ENCODE peak calls at places on chromosomes 11 and 22, in seven cellular contexts. One of them, this sample, is unnamed.

GRCh38 chr11:119860561-119861094 is 131.6 kb upstream of the NECTIN1 start:
- DNase-seq in GM12892: no peak
- DNase-seq in spleen: peak
- DNase-seq in esophagus squamous epithelium: no peak
- DNase-seq in heart left ventricle: no peak
- DNase-seq in prostate gland: no peak
- DNase-seq in HCT116: no peak
- DNase-seq in this sample: no peak

GRCh38 chr11:92277871-92278270 is 53.3 kb downstream of the FAT3 start:
- DNase-seq in prostate gland: no peak
- DNase-seq in heart left ventricle: no peak
- DNase-seq in GM12892: no peak
- DNase-seq in esophagus squamous epithelium: no peak
- DNase-seq in HCT116: no peak
- DNase-seq in spleen: no peak
- DNase-seq in this sample: no peak

GRCh38 chr22:25406510-25407210 is 157.8 kb upstream of the GRK3 start:
- DNase-seq in heart left ventricle: peak
- DNase-seq in HCT116: no peak
- DNase-seq in GM12892: no peak
- DNase-seq in esophagus squamous epithelium: no peak
- DNase-seq in prostate gland: no peak
- DNase-seq in spleen: no peak
- DNase-seq in this sample: no peak

GRCh38 chr11:45556851-45557707 is 108.3 kb downstream of the CHST1 start:
- DNase-seq in GM12892: no peak
- DNase-seq in esophagus squamous epithelium: no peak
- DNase-seq in heart left ventricle: no peak
- DNase-seq in HCT116: no peak
- DNase-seq in spleen: no peak
- DNase-seq in prostate gland: no peak
- DNase-seq in this sample: no peak

GRCh38 chr22:25545677-25546076 is 18.8 kb upstream of the GRK3 start:
- DNase-seq in GM12892: no peak
- DNase-seq in heart left ventricle: no peak
- DNase-seq in prostate gland: no peak
- DNase-seq in esophagus squamous epithelium: no peak
- DNase-seq in spleen: no peak
- DNase-seq in HCT116: no peak
- DNase-seq in this sample: no peak

GRCh38 chr11:84626256-84626655 is 1000.9 kb downstream of the DLG2 start:
- DNase-seq in esophagus squamous epithelium: no peak
- DNase-seq in prostate gland: no peak
- DNase-seq in spleen: no peak
- DNase-seq in heart left ventricle: no peak
- DNase-seq in GM12892: no peak
- DNase-seq in HCT116: no peak
- DNase-seq in this sample: no peak

GRCh38 chr11:58912124-58912523 is 27.2 kb upstream of the GLYATL1 start:
- DNase-seq in HCT116: no peak
- DNase-seq in spleen: no peak
- DNase-seq in esophagus squamous epithelium: no peak
- DNase-seq in prostate gland: no peak
- DNase-seq in GM12892: no peak
- DNase-seq in heart left ventricle: no peak
- DNase-seq in this sample: no peak

GRCh38 chr22:30079952-30080533 is at the start of gene HORMAD2:
- DNase-seq in heart left ventricle: no peak
- DNase-seq in HCT116: no peak
- DNase-seq in GM12892: no peak
- DNase-seq in prostate gland: no peak
- DNase-seq in esophagus squamous epithelium: no peak
- DNase-seq in spleen: no peak
- DNase-seq in this sample: no peak

GRCh38 chr22:21918466-21919185 is 34.0 kb downstream of the PPM1F start:
- DNase-seq in prostate gland: no peak
- DNase-seq in heart left ventricle: no peak
- DNase-seq in GM12892: no peak
- DNase-seq in esophagus squamous epithelium: no peak
- DNase-seq in HCT116: no peak
- DNase-seq in spleen: no peak
- DNase-seq in this sample: no peak

GRCh38 chr22:37983860-37984791 is at the start of gene SOX10:
- DNase-seq in GM12892: no peak
- DNase-seq in prostate gland: no peak
- DNase-seq in HCT116: no peak
- DNase-seq in spleen: no peak
- DNase-seq in heart left ventricle: no peak
- DNase-seq in esophagus squamous epithelium: no peak
- DNase-seq in this sample: no peak
- TF ChIP-seq POLR2A in GM12892: no peak
- TF ChIP-seq POLR2A in prostate gland: no peak
- TF ChIP-seq POLR2A in HCT116: no peak
- TF ChIP-seq POLR2A in spleen: no peak
- TF ChIP-seq POLR2A in heart left ventricle: no peak
- TF ChIP-seq POLR2A in esophagus squamous epithelium: no peak
- TF ChIP-seq POLR2A in this sample: no peak

GRCh38 chr11:108221981-108222685 is at the start of gene NPAT:
- DNase-seq in heart left ventricle: no peak
- DNase-seq in prostate gland: no peak
- DNase-seq in esophagus squamous epithelium: no peak
- DNase-seq in GM12892: no peak
- DNase-seq in HCT116: no peak
- DNase-seq in spleen: no peak
- DNase-seq in this sample: peak
- TF ChIP-seq POLR2A in heart left ventricle: peak
- TF ChIP-seq POLR2A in prostate gland: peak
- TF ChIP-seq POLR2A in esophagus squamous epithelium: peak
- TF ChIP-seq POLR2A in GM12892: peak
- TF ChIP-seq POLR2A in HCT116: peak
- TF ChIP-seq POLR2A in spleen: peak
- TF ChIP-seq POLR2A in this sample: peak

GRCh38 chr22:42615092-42615859 is 593 bp upstream of the POLDIP3 start:
- DNase-seq in spleen: peak
- DNase-seq in prostate gland: peak
- DNase-seq in HCT116: peak
- DNase-seq in heart left ventricle: peak
- DNase-seq in GM12892: peak
- DNase-seq in esophagus squamous epithelium: peak
- DNase-seq in this sample: peak
- TF ChIP-seq POLR2A in spleen: peak
- TF ChIP-seq POLR2A in prostate gland: peak
- TF ChIP-seq POLR2A in HCT116: peak
- TF ChIP-seq POLR2A in heart left ventricle: peak
- TF ChIP-seq POLR2A in GM12892: peak
- TF ChIP-seq POLR2A in esophagus squamous epithelium: peak
- TF ChIP-seq POLR2A in this sample: peak

DNA sequence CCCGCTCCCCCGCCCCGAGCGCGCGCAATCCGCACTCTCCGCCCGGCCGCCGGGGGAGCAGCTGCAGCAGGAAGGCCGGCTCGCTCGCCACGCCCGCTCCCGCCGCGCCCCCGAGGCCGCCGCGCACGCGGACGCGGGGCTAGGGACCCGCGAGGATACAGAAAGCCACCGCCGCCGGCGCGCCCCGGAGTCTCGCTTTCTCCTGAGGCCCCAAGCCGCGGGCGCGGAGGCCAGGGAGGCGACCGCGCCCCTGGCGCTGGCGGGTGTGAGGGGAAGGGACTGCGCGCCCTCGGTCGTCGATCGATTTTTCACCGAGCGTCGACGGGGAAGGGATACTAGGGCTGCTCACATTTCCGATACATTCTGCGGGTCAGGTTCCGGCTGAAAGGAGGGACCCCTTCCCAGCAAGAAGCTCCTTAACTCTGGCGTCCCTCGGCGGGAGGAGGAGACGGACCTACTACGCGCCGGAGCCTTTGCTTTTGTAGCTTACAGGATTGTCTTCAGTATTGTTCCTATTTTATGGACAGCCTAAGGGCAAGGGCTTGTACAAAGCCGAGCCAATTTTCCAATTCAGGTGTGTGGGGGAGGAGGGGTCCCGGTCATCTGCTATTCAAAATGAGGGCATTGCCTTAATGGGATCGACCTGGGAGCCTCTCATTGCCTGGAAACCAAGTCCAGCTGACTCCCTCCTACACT is 416 bp upstream of the GAB2 start:
- DNase-seq in prostate gland: peak
- DNase-seq in GM12892: no peak
- DNase-seq in heart left ventricle: peak
- DNase-seq in esophagus squamous epithelium: peak
- DNase-seq in spleen: peak
- DNase-seq in HCT116: peak
- DNase-seq in this sample: peak
- TF ChIP-seq POLR2A in prostate gland: peak
- TF ChIP-seq POLR2A in GM12892: peak
- TF ChIP-seq POLR2A in heart left ventricle: peak
- TF ChIP-seq POLR2A in esophagus squamous epithelium: peak
- TF ChIP-seq POLR2A in spleen: no peak
- TF ChIP-seq POLR2A in HCT116: no peak
- TF ChIP-seq POLR2A in this sample: peak